ENCODE peak calls at places on chromosomes 4 and X, in six cellular contexts. C is B cell, V is NCI-H774, B is substantia nigra, H is posterior cingulate gyrus, N is GM04504. E is an unnamed sample.

GRCh38 chr4:168796362-168797106 is 213.5 kb downstream of the CBR4 start:
- DNase-seq in V (no peak), N (no peak), C (no peak), H (no peak), B (no peak), E (no peak)

GRCh38 chrX:420496-421223 is 34.0 kb upstream of the PPP2R3B start:
- DNase-seq in N (no peak), H (no peak), B (no peak), V (no peak), C (no peak), E (no peak)

GRCh38 chrX:28756647-28757046 is 169.4 kb downstream of the IL1RAPL1 start:
- DNase-seq in V (no peak), H (no peak), C (no peak), N (no peak), B (no peak), E (no peak)

GRCh38 chrX:39682778-39683177 is 415.0 kb downstream of the BCOR start:
- DNase-seq in B (no peak), H (no peak), N (no peak), V (no peak), C (no peak), E (no peak)

GRCh38 chrX:130079824-130080406 is 30.4 kb downstream of the ELF4 start:
- DNase-seq in H (peak), V (peak), N (peak), B (peak), C (peak), E (no peak)

GRCh38 chr4:77020017-77020416 is 55.8 kb downstream of the CCNI start:
- DNase-seq in C (no peak), B (no peak), H (no peak), V (no peak), N (no peak), E (no peak)

GRCh38 chr4:114132199-114132598 is 152.8 kb upstream of the ARSJ start:
- DNase-seq in B (no peak), N (no peak), V (no peak), H (no peak), C (no peak), E (no peak)

GRCh38 chrX:153648358-153649177 is 1.6 kb downstream of the DUSP9 start:
- DNase-seq in B (no peak), C (no peak), V (no peak), H (no peak), N (no peak), E (no peak)

GRCh38 chr4:147088141-147088540 is 142.5 kb upstream of the TTC29 start:
- DNase-seq in N (no peak), H (no peak), C (no peak), B (no peak), V (no peak), E (no peak)

GRCh38 chr4:21790437-21791029 is 158.0 kb downstream of the KCNIP4 start:
- DNase-seq in N (no peak), C (peak), B (no peak), V (peak), H (no peak), E (no peak)

GRCh38 chr4:149095798-149096197 is 653.6 kb upstream of the NR3C2 start:
- DNase-seq in N (no peak), V (no peak), C (no peak), H (no peak), B (no peak), E (no peak)

E was measured in NCI-H1436 treated with DMSO at 0.1 percent for 48 hours.